ENCODE peak calls at places on chromosomes 11 and 22, in eight cellular contexts. W, F, G, X, M, C, N and O are unnamed samples.

GRCh38 chr11:74473382-74474201 is 6.2 kb upstream of the KCNE3 start:
- DNase-seq in N (no peak), F (no peak), C (no peak), X (no peak), M (no peak), G (peak), W (no peak), O (no peak)

GRCh38 chr22:17774206-17774927 is at the start of gene BID:
- DNase-seq in X (peak), N (no peak), W (no peak), G (no peak), M (peak), F (no peak), C (no peak), O (no peak)

GRCh38 chr11:62391642-62392425 is 27.0 kb upstream of the SCGB1A1 start:
- DNase-seq in M (no peak), N (no peak), F (no peak), G (no peak), W (no peak), X (no peak), C (no peak), O (no peak)

GRCh38 chr11:90774727-90775572 is 552.1 kb upstream of the CHORDC1 start:
- DNase-seq in F (no peak), X (no peak), G (no peak), W (no peak), N (no peak), M (peak), C (no peak), O (no peak)

GRCh38 chr11:133576351-133576750 is 44.0 kb upstream of the OPCML start:
- DNase-seq in N (no peak), C (no peak), W (no peak), G (no peak), F (no peak), X (no peak), M (no peak), O (no peak)

GRCh38 chr11:69183613-69184012 is 27.9 kb downstream of the SMIM38 start:
- DNase-seq in G (no peak), F (no peak), X (no peak), N (no peak), W (no peak), M (no peak), C (no peak), O (no peak)

GRCh38 chr11:70205766-70206165 is 2.7 kb downstream of the FADD start:
- DNase-seq in F (no peak), C (no peak), N (no peak), G (no peak), X (no peak), M (no peak), W (no peak), O (no peak)

GRCh38 chr22:45107671-45108070 is 56.1 kb upstream of the NUP50 start:
- DNase-seq in W (no peak), N (no peak), C (no peak), M (peak), F (no peak), G (no peak), X (no peak), O (no peak)

GRCh38 chr11:12599408-12600143 is 74.6 kb upstream of the TEAD1 start:
- DNase-seq in W (no peak), N (peak), X (no peak), M (peak), C (peak), F (no peak), G (peak), O (no peak)
- TF ChIP-seq CTCF in W (peak), N (peak), X (peak), M (peak), C (peak), F (peak), G (peak), O (peak)

GRCh38 chr22:36528336-36528735 is 630 bp downstream of the EIF3D start:
- DNase-seq in C (no peak), M (no peak), G (no peak), F (no peak), N (no peak), X (peak), W (no peak), O (no peak)

GRCh38 chr22:36532466-36532865 is 3.5 kb upstream of the EIF3D start:
- DNase-seq in C (no peak), N (no peak), M (no peak), X (no peak), G (no peak), F (no peak), W (no peak), O (no peak)

DNA sequence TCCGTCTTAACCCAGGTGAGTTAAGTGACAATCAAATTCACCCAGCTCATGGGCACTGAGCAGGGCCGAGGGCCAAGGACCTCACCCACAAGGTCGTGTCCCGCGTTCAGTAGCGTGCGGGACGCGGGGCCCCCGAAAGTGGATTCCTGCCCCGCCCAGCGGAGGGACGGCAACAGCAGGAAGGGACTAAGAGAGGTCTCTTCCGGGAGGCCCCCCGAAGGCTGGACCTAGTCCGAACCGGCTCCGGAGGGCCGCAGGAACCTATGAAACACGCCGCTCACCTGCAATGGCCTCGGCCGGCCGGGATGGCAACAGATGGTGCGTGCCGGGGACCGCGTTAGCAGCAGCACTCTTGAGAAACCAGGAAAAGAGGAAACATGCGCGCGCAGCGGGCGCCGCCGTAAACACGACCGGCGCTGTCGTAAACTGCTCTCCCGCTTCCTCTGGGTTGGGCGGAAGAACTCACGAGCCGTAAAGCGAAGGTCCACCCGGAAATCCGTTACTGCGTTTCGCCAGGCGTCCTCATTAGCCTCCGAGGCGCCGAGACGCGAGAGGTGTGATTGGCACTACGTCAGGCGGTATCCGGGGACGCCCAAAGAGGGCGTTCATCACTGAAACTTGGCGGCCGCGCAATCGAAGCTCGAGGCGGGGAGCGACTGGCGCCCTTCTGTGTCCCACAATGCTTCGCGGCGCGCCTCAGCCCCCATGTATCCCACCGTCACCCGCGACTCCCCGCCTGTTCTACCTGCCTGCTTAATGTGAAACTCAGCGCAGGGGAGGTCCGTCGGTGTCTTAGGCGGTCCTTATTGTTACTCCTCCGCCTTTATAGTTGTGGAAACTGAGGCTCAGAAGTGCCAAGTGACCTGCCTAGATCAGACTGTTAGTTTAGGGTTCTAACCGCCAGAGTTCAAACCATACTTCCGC is at the start of gene EIF3D:
- DNase-seq in C (peak), M (peak), X (peak), W (peak), G (peak), F (peak), N (peak), O (peak)
- TF ChIP-seq CTCF in C (no peak), M (no peak), X (no peak), W (no peak), G (no peak), F (peak), N (no peak), O (no peak)

GRCh38 chr11:45402049-45402630 is 116.0 kb upstream of the SYT13 start:
- DNase-seq in X (no peak), G (no peak), W (no peak), N (no peak), F (no peak), C (no peak), M (no peak), O (no peak)

GRCh38 chr11:45407226-45407625 is 121.1 kb upstream of the SYT13 start:
- DNase-seq in M (no peak), F (no peak), N (no peak), C (no peak), W (no peak), G (no peak), X (no peak), O (no peak)

GRCh38 chr11:45410391-45411215 is 124.5 kb upstream of the SYT13 start:
- DNase-seq in N (no peak), C (no peak), G (no peak), M (no peak), X (no peak), F (no peak), W (no peak), O (no peak)

GRCh38 chr11:45409587-45409986 is 123.4 kb upstream of the SYT13 start:
- DNase-seq in G (no peak), W (no peak), C (no peak), N (no peak), X (no peak), F (no peak), M (no peak), O (no peak)

GRCh38 chr11:45405916-45406670 is 120.0 kb upstream of the SYT13 start:
- DNase-seq in W (no peak), F (no peak), N (peak), G (no peak), X (no peak), M (no peak), C (no peak), O (no peak)
- TF ChIP-seq CTCF in W (peak), F (peak), N (peak), G (peak), X (peak), M (peak), C (peak), O (peak)

GRCh38 chr22:47125603-47126002 is 363.2 kb downstream of the TBC1D22A start:
- DNase-seq in C (no peak), W (no peak), N (peak), X (no peak), G (no peak), M (peak), F (no peak), O (no peak)
- TF ChIP-seq CTCF in C (no peak), W (peak), N (peak), X (no peak), G (no peak), M (no peak), F (no peak), O (peak)

DNA sequence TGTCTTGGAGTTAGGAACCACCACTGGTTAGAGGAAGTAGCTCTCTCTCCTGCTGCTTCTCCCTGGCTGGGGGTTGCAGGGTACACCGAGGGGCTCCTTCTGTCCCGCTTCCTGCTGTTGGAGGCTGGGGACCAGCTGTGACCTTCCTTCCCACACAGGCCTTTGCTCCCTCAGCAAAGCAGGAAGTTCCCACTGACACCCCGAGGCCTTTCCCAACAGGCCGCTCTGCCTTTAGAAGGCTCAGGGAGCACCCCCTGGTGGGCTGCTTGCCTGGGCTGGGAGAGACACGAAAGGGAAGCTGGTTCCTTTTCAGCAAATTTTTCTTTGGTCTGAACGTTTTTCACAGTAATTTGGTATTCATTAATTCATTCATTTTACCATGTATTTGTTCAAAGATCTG is 527.9 kb upstream of the B3GAT1 start:
- DNase-seq in G (no peak), X (no peak), W (no peak), C (no peak), N (no peak), F (no peak), M (no peak), O (no peak)
- TF ChIP-seq CTCF in G (no peak), X (no peak), W (no peak), C (no peak), N (no peak), F (no peak), M (no peak), O (no peak)

GRCh38 chr22:39469326-39469680 is 12.5 kb downstream of the MGAT3 start:
- DNase-seq in M (no peak), N (no peak), G (no peak), F (no peak), W (no peak), X (no peak), C (no peak), O (no peak)

GRCh38 chr22:39471421-39472141 is 14.8 kb downstream of the MGAT3 start:
- DNase-seq in F (peak), G (no peak), W (no peak), C (no peak), N (no peak), M (no peak), X (peak), O (no peak)

GRCh38 chr22:39468487-39469325 is 11.9 kb downstream of the MGAT3 start:
- DNase-seq in C (no peak), G (no peak), M (no peak), F (no peak), N (no peak), W (no peak), X (no peak), O (no peak)

GRCh38 chr22:39470462-39471335 is 13.9 kb downstream of the MGAT3 start:
- DNase-seq in G (no peak), X (no peak), C (no peak), F (no peak), W (no peak), M (no peak), N (no peak), O (no peak)

GRCh38 chr22:39469681-39470461 is 13.1 kb downstream of the MGAT3 start:
- DNase-seq in X (no peak), N (no peak), F (no peak), G (no peak), W (no peak), C (no peak), M (no peak), O (no peak)
- TF ChIP-seq CTCF in X (no peak), N (no peak), F (no peak), G (no peak), W (no peak), C (no peak), M (no peak), O (no peak)

GRCh38 chr22:46833228-46833627 is 70.8 kb downstream of the TBC1D22A start:
- DNase-seq in C (no peak), X (peak), G (no peak), N (peak), M (peak), F (no peak), W (no peak), O (no peak)
- TF ChIP-seq CTCF in C (peak), X (no peak), G (no peak), N (no peak), M (peak), F (peak), W (peak), O (no peak)

DNA sequence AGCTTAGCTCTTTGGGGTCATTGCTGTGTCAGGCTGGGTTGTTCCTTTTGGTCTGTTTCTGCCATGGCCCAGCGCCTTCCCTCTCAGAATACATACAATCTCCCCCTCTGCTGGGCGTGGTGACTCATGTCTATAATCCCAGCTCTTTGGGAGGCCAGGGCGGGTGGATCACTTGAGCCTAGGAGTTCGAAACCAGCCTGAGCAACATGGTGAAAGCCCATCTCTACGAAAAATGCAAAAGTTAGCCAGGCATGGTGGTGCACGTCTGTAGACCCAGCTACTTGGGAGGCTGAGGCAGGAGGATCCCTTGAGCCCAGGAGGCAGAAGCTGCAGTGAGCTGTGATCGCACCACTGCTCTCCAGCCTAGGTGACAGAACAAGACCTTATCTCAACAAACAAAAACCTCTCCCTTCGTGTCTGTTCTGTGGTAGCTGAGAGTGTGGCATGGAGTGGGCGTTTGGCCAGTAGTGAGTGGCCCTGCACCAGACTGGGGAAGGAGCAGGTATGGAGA is 46.7 kb upstream of the RAB1B start:
- DNase-seq in W (no peak), N (peak), G (peak), M (no peak), F (no peak), X (no peak), C (no peak), O (no peak)
- TF ChIP-seq CTCF in W (no peak), N (no peak), G (no peak), M (no peak), F (no peak), X (no peak), C (no peak), O (no peak)